ENCODE peak calls at places on chromosomes 12 and 14, in ten cellular contexts. T is lower lobe of right lung, I is neural crest cell, X is mucosa of descending colon, P is IMR-90, J is progenitor cell of endocrine pancreas, G is WTC11, A is glutamatergic neuron, Z is lower leg skin, F is GM10248. M is an unnamed sample.

GRCh38 chr14:31806249-31806648 is 245.0 kb downstream of the NUBPL start:
- DNase-seq in X (no peak), F (no peak), I (no peak), G (no peak), J (no peak), T (no peak), A (no peak), P (peak; percentile 37), Z (no peak), M (no peak)

GRCh38 chr14:101791919-101792572 is 30.5 kb downstream of the PPP2R5C start:
- DNase-seq in F (peak; percentile 40), X (no peak), G (no peak), I (no peak), A (no peak), Z (no peak), T (no peak), P (peak; percentile 78), J (no peak), M (no peak)

GRCh38 chr12:52390739-52391617 is 5.5 kb upstream of the KRT84 start:
- DNase-seq in G (peak; percentile 70), J (no peak), F (no peak), I (peak; percentile 23), A (peak; percentile 40), X (peak; percentile 38), T (no peak), Z (no peak), P (peak; percentile 13), M (peak; percentile 47)

GRCh38 chr14:89251066-89251465 is 166.0 kb downstream of the FOXN3 start:
- DNase-seq in J (no peak), X (no peak), G (no peak), Z (peak; percentile 25), I (no peak), P (peak; percentile 27), F (no peak), A (no peak), T (no peak), M (no peak)

GRCh38 chr14:88013750-88014349 is 8.9 kb downstream of the GPR65 start:
- DNase-seq in G (peak; percentile 67), X (peak; percentile 60), J (peak; percentile 41), F (peak; percentile 40), T (peak; percentile 60), Z (peak; percentile 92), I (peak; percentile 63), A (peak; percentile 70), P (peak; percentile 58), M (peak; percentile 65)

GRCh38 chr12:124006582-124007170 is 33.7 kb downstream of the ZNF664 start:
- DNase-seq in F (peak; percentile 66), Z (peak; percentile 46), T (no peak), G (no peak), P (no peak), X (no peak), I (no peak), J (no peak), A (no peak), M (no peak)

GRCh38 chr12:96308881-96309280 is 91.4 kb downstream of the CDK17 start:
- DNase-seq in A (no peak), G (no peak), P (peak; percentile 45), I (no peak), J (no peak), Z (no peak), T (no peak), F (no peak), X (no peak), M (no peak)

GRCh38 chr14:99393059-99393655 is 87.5 kb downstream of the SETD3 start:
- DNase-seq in J (no peak), A (peak; percentile 68), X (peak; percentile 74), T (no peak), G (peak; percentile 74), I (peak; percentile 42), F (peak; percentile 67), P (peak; percentile 31), Z (no peak), M (peak; percentile 63)

DNA sequence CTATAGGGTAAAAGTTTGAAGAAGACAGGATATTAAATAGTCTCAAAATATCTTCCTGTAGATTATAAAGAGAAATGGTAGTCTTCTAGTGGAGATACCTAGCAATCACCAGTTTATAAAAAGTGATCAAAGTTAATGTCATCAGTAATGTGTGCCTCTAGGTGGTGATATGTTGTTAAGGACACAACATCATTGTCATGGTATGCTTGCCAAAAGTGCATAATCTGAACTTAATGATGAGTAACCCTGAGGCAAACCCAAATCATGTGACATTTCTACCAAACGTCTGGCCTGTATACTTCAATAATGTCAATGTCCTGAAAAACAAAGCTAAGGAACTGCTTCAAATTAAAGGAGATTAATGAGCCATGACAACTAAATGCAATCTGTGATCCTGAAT is 214.7 kb downstream of the PHLDA1 start:
- DNase-seq in I (no peak), G (no peak), P (peak; percentile 79), F (no peak), Z (no peak), X (no peak), A (no peak), T (no peak), J (no peak), M (no peak)
- TF ChIP-seq CTCF in I (peak; percentile 16), G (no peak), P (peak; percentile 32), F (peak; percentile 19), Z (no peak), X (no peak), A (no peak), T (no peak), J (no peak), M (no peak)

GRCh38 chr12:112011685-112012084 is 1.3 kb downstream of the TMEM116 start:
- DNase-seq in X (no peak), I (no peak), J (no peak), Z (no peak), P (no peak), T (no peak), F (no peak), A (no peak), G (no peak), M (no peak)
- TF ChIP-seq CTCF in X (no peak), I (no peak), J (no peak), Z (no peak), P (no peak), T (no peak), F (no peak), A (no peak), G (no peak), M (no peak)

GRCh38 chr14:96002511-96002884 is 36.7 kb upstream of the C14orf132 start:
- DNase-seq in G (no peak), J (no peak), P (no peak), Z (no peak), A (no peak), T (no peak), F (no peak), X (no peak), I (no peak), M (no peak)

GRCh38 chr14:95993768-95994592 is 45.2 kb upstream of the C14orf132 start:
- DNase-seq in F (peak; percentile 43), T (no peak), A (peak; percentile 30), Z (no peak), G (no peak), I (peak; percentile 25), P (peak; percentile 53), X (no peak), J (peak; percentile 27), M (peak; percentile 21)

GRCh38 chr14:96001866-96002510 is 37.2 kb upstream of the C14orf132 start:
- DNase-seq in A (peak; percentile 82), X (no peak), Z (no peak), P (peak; percentile 8), T (no peak), F (no peak), G (no peak), I (no peak), J (no peak), M (no peak)

GRCh38 chr14:95994593-95994928 is 44.6 kb upstream of the C14orf132 start:
- DNase-seq in P (no peak), G (no peak), X (no peak), I (no peak), J (no peak), A (no peak), Z (no peak), F (no peak), T (no peak), M (no peak)

DNA sequence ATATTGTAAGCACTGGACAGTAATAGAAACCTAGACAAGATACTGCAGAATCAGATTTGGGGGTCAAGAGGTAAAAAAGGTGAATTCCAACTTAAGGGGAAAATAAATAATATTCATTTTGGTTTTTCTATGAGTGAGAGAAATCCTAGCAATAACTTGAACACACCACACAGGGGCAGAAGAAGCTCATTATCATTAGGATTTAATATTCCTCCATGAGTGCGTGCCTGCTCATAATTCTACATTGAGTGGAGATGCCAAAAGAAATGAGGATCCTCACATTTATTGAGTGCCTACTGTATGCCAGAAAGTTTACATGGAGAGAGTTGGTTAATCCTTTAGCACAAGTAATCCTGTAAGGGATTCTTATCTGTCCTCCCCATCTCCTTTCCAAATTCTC is 40.5 kb upstream of the C14orf132 start:
- DNase-seq in F (no peak), G (no peak), P (peak; percentile 53), X (no peak), T (no peak), A (no peak), Z (no peak), J (no peak), I (no peak), M (no peak)
- TF ChIP-seq CTCF in F (no peak), G (no peak), P (peak; percentile 67), X (no peak), T (peak; percentile 41), A (peak; percentile 26), Z (no peak), J (peak; percentile 41), I (peak; percentile 66), M (no peak)

GRCh38 chr12:6275609-6276246 is 34.8 kb upstream of the PLEKHG6 start:
- DNase-seq in Z (no peak), J (no peak), T (peak; percentile 20), P (no peak), A (no peak), I (no peak), F (no peak), X (peak; percentile 7), G (no peak), M (no peak)

GRCh38 chr12:6276247-6276887 is 34.1 kb upstream of the PLEKHG6 start:
- DNase-seq in P (no peak), G (no peak), F (no peak), X (no peak), I (no peak), Z (no peak), A (no peak), J (no peak), T (peak; percentile 34), M (no peak)

GRCh38 chr12:6277982-6278438 is 32.5 kb upstream of the PLEKHG6 start:
- DNase-seq in J (no peak), P (no peak), A (no peak), T (peak; percentile 83), X (no peak), F (peak; percentile 68), I (no peak), Z (no peak), G (no peak), M (no peak)

GRCh38 chr12:6278439-6279255 is 31.8 kb upstream of the PLEKHG6 start:
- DNase-seq in T (peak; percentile 92), P (peak; percentile 74), I (peak; percentile 87), X (peak; percentile 97), J (peak; percentile 97), G (peak; percentile 85), A (peak; percentile 87), Z (peak; percentile 97), F (peak; percentile 91), M (peak; percentile 94)

DNA sequence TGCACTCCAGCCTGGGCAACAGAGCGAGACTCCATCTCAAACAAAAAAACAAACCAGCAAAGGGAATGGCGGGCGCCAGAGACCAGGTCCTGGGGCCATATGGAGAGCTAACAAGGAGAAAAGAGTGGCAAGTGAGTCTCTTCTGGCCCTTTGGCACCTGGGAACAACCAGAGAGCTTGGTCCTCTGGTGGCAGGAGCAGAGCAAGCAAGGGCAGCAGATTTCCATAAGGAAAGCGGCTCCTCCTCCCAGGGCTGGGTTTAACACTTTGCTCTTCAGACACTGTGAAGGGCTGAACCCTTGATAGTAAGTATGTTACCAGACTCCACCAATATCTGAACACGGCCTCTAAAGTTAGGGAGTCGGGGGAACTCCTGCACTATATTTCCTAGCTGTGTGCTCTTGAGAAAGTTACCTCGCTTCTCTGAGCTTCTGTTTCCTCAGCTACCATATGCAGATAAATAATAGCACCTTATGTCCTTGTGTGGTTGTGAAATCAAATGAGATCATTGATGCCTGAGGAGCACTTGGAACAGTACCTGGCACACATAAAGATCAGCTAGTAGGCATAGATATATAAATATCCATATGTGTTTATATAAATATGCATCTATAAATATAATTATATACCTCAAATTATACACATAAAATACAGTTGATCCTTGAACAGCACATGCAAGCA is 33.4 kb upstream of the PLEKHG6 start:
- DNase-seq in X (no peak), J (no peak), G (no peak), I (no peak), P (no peak), F (peak; percentile 6), T (peak; percentile 43), A (no peak), Z (no peak), M (no peak)
- TF ChIP-seq CTCF in X (no peak), J (peak; percentile 25), G (no peak), I (no peak), P (no peak), F (no peak), T (peak; percentile 7), A (no peak), Z (no peak), M (no peak)